ENCODE peak calls at places on chromosomes 13 and 19, in seven cellular contexts. C is fibroblast of mammary gland; Q is NCI-H187; X is stimulated activated CD4-positive, alpha-beta T cell treated with anti-CD3 and anti-CD28 coated beads, Interleukin-15, amount 100 ng/mL, for 24 hours; L is KG1; F is NCI-H1436; W is T-cell. D is an unnamed sample.
A peak's percentile ranks its signal among the peaks of the same experiment; 100 is the strongest.

GRCh38 chr13:93505104-93505952 is 278.7 kb downstream of the GPC6 start:
- DNase-seq in F (no peak), Q (no peak), L (no peak), W (no peak), C (no peak), X (no peak), D (no peak)

GRCh38 chr13:99916366-99917103 is 55.0 kb downstream of the ZIC5 start:
- DNase-seq in C (peak; percentile 76), L (no peak), F (peak; percentile 50), Q (peak; percentile 40), W (no peak), X (peak; percentile 11), D (no peak)

GRCh38 chr13:48255090-48255489 is 22.1 kb downstream of the ITM2B start:
- DNase-seq in X (no peak), Q (no peak), W (no peak), L (no peak), C (no peak), F (no peak), D (no peak)

GRCh38 chr13:76885203-76886004 is 801 bp downstream of the KCTD12 start:
- DNase-seq in W (peak; percentile 42), F (peak; percentile 34), Q (no peak), C (peak; percentile 69), L (peak; percentile 67), X (peak; percentile 68), D (peak; percentile 83)

GRCh38 chr19:53109527-53109926 is 6.3 kb upstream of the ZNF160 start:
- DNase-seq in W (no peak), X (no peak), L (no peak), C (no peak), Q (no peak), F (no peak), D (no peak)

GRCh38 chr19:11377237-11377636 is 2.8 kb downstream of the SWSAP1 start:
- DNase-seq in Q (no peak), W (no peak), F (no peak), X (peak; percentile 28), L (no peak), C (peak; percentile 94), D (no peak)

GRCh38 chr13:101736551-101736950 is 284.1 kb downstream of the ITGBL1 start:
- DNase-seq in Q (no peak), C (no peak), L (no peak), W (no peak), X (no peak), F (no peak), D (no peak)

GRCh38 chr13:67299731-67300130 is 69.6 kb upstream of the PCDH9 start:
- DNase-seq in L (no peak), W (no peak), Q (no peak), F (no peak), X (no peak), C (peak; percentile 69), D (no peak)

GRCh38 chr19:33440241-33440640 is 66.7 kb downstream of the CEBPG start:
- DNase-seq in W (no peak), F (no peak), C (no peak), X (no peak), L (no peak), Q (no peak), D (no peak)

GRCh38 chr13:48954086-48954485 is 21.6 kb upstream of the FNDC3A start:
- DNase-seq in Q (no peak), X (no peak), L (no peak), C (peak; percentile 59), W (no peak), F (peak; percentile 23), D (no peak)

GRCh38 chr19:2266183-2266993 is 10.2 kb upstream of the JSRP1 start:
- DNase-seq in X (peak; percentile 58), L (peak; percentile 24), C (peak; percentile 82), Q (no peak), F (peak; percentile 58), W (no peak), D (peak; percentile 87)

GRCh38 chr19:2488942-2489731 is 13.2 kb downstream of the GADD45B start:
- DNase-seq in X (peak; percentile 39), C (no peak), Q (no peak), W (no peak), L (no peak), F (no peak), D (no peak)

GRCh38 chr19:33883869-33884519 is 87.3 kb downstream of the KCTD15 start:
- DNase-seq in F (no peak), Q (no peak), W (no peak), L (no peak), C (no peak), X (no peak), D (no peak)

GRCh38 chr13:98476106-98476505 is 100.8 kb downstream of the STK24 start:
- DNase-seq in F (no peak), Q (no peak), L (no peak), W (peak; percentile 25), C (no peak), X (peak; percentile 75), D (no peak)

GRCh38 chr19:19061491-19061890 is 2.3 kb upstream of the SLC25A42 start:
- DNase-seq in Q (no peak), L (no peak), F (no peak), C (no peak), X (no peak), W (no peak), D (no peak)

GRCh38 chr19:18517606-18518005 is 4.3 kb downstream of the ELL start:
- DNase-seq in C (no peak), W (no peak), Q (no peak), F (no peak), X (no peak), L (no peak), D (no peak)

GRCh38 chr13:44819245-44819644 is 170.0 kb downstream of the NUFIP1 start:
- DNase-seq in Q (no peak), L (no peak), X (peak; percentile 26), C (peak; percentile 82), W (no peak), F (no peak), D (no peak)

GRCh38 chr13:59677966-59678814 is 485.5 kb downstream of the DIAPH3 start:
- DNase-seq in W (no peak), C (peak; percentile 67), X (no peak), Q (peak; percentile 22), F (peak; percentile 3), L (peak; percentile 27), D (no peak)

GRCh38 chr19:39014037-39014436 is 18.3 kb downstream of the FBXO27 start:
- DNase-seq in Q (no peak), C (no peak), F (no peak), X (no peak), L (no peak), W (no peak), D (no peak)

GRCh38 chr13:21123956-21124355 is 52.4 kb downstream of the SKA3 start:
- DNase-seq in F (no peak), W (no peak), X (no peak), C (no peak), L (no peak), Q (no peak), D (no peak)

GRCh38 chr13:20425819-20426219 is 99.8 kb downstream of the CRYL1 start:
- DNase-seq in X (peak; percentile 44), L (no peak), C (no peak), Q (no peak), W (no peak), F (no peak), D (no peak)

GRCh38 chr19:5149930-5150329 is 181.0 kb downstream of the KDM4B start:
- DNase-seq in W (no peak), Q (no peak), C (no peak), L (no peak), X (no peak), F (no peak), D (no peak)

GRCh38 chr19:4183967-4184717 is 1.7 kb downstream of the ANKRD24 start:
- DNase-seq in F (no peak), C (no peak), L (no peak), W (no peak), Q (peak; percentile 89), X (no peak), D (no peak)

GRCh38 chr13:26541041-26541440 is 16.4 kb upstream of the WASF3 start:
- DNase-seq in W (no peak), F (no peak), X (no peak), C (no peak), Q (no peak), L (no peak), D (no peak)

D was measured in right atrium auricular region.